ENCODE peak calls at places on chromosomes 11 and 22, in seven cellular contexts. J, N, B, I, Q, K and L are unnamed samples.

GRCh38 chr11:44875056-44875455 is 75.6 kb downstream of the TP53I11 start:
- DNase-seq in J (no peak), N (peak), B (no peak), I (no peak), Q (no peak), K (no peak), L (no peak)

GRCh38 chr11:22558638-22559037 is 67.0 kb downstream of the FANCF start:
- DNase-seq in J (peak), N (peak), B (peak), I (no peak), Q (no peak), K (no peak), L (no peak)

GRCh38 chr11:108853864-108854263 is 189.0 kb downstream of the DDX10 start:
- DNase-seq in J (no peak), N (no peak), B (no peak), I (no peak), Q (no peak), K (no peak), L (no peak)

GRCh38 chr22:36332623-36333331 is 55.0 kb downstream of the MYH9 start:
- DNase-seq in J (peak), N (no peak), B (peak), I (peak), Q (peak), K (no peak), L (peak)

GRCh38 chr22:29029202-29030000 is 32.2 kb downstream of the C22orf31 start:
- DNase-seq in J (no peak), N (no peak), B (no peak), I (no peak), Q (no peak), K (no peak), L (no peak)

GRCh38 chr22:29149841-29150555 is 55.7 kb upstream of the EMID1 start:
- DNase-seq in J (no peak), N (no peak), B (no peak), I (peak), Q (no peak), K (peak), L (no peak)

GRCh38 chr11:69044111-69045013 is 4.4 kb upstream of the TPCN2 start:
- DNase-seq in J (peak), N (peak), B (peak), I (peak), Q (peak), K (peak), L (peak)

GRCh38 chr11:45852712-45853101 is 5.4 kb downstream of the CRY2 start:
- DNase-seq in J (no peak), N (no peak), B (no peak), I (no peak), Q (peak), K (no peak), L (no peak)

GRCh38 chr11:19209617-19210016 is 7.8 kb upstream of the CSRP3 start:
- DNase-seq in J (no peak), N (no peak), B (no peak), I (no peak), Q (no peak), K (no peak), L (no peak)

GRCh38 chr11:8608646-8609045 is 14.6 kb upstream of the STK33 start:
- DNase-seq in J (peak), N (no peak), B (peak), I (no peak), Q (no peak), K (no peak), L (no peak)

GRCh38 chr22:50045211-50046018 is 12.7 kb downstream of the TTLL8 start:
- DNase-seq in J (no peak), N (peak), B (no peak), I (no peak), Q (no peak), K (no peak), L (no peak)

GRCh38 chr11:19673924-19674390 is 38.7 kb upstream of the NAV2 start:
- DNase-seq in J (peak), N (no peak), B (no peak), I (no peak), Q (no peak), K (peak), L (peak)

GRCh38 chr22:25702571-25703167 is 39.3 kb upstream of the MYO18B start:
- DNase-seq in J (no peak), N (no peak), B (no peak), I (no peak), Q (no peak), K (no peak), L (no peak)

GRCh38 chr11:111976614-111977140 is 39.5 kb downstream of the DIXDC1 start:
- DNase-seq in J (no peak), N (no peak), B (peak), I (no peak), Q (peak), K (no peak), L (no peak)

GRCh38 chr11:36454991-36455611 is 55.0 kb downstream of the TRAF6 start:
- DNase-seq in J (no peak), N (no peak), B (peak), I (no peak), Q (peak), K (no peak), L (peak)

GRCh38 chr11:34263462-34264186 is 94.2 kb downstream of the ABTB2 start:
- DNase-seq in J (peak), N (peak), B (peak), I (no peak), Q (no peak), K (no peak), L (no peak)

GRCh38 chr11:75246006-75246672 is 5.6 kb downstream of the TPBGL start:
- DNase-seq in J (no peak), N (peak), B (no peak), I (peak), Q (no peak), K (peak), L (peak)

GRCh38 chr11:79165908-79166307 is 274.9 kb downstream of the TENM4 start:
- DNase-seq in J (no peak), N (no peak), B (no peak), I (no peak), Q (no peak), K (no peak), L (no peak)

GRCh38 chr11:14423633-14424032 is 64.7 kb upstream of the RRAS2 start:
- DNase-seq in J (peak), N (no peak), B (peak), I (no peak), Q (no peak), K (no peak), L (no peak)

GRCh38 chr11:129295746-129296145 is 79.9 kb upstream of the BARX2 start:
- DNase-seq in J (peak), N (no peak), B (peak), I (no peak), Q (no peak), K (no peak), L (no peak)

GRCh38 chr11:14927146-14927545 is 35.1 kb upstream of the CYP2R1 start:
- DNase-seq in J (peak), N (no peak), B (peak), I (no peak), Q (no peak), K (no peak), L (no peak)

GRCh38 chr11:121587182-121587581 is 134.4 kb upstream of the SORL1-AS1 start:
- DNase-seq in J (no peak), N (no peak), B (no peak), I (no peak), Q (no peak), K (no peak), L (no peak)

GRCh38 chr11:122775675-122776271 is 62.5 kb upstream of the CRTAM start:
- DNase-seq in J (no peak), N (no peak), B (no peak), I (no peak), Q (no peak), K (no peak), L (no peak)

GRCh38 chr11:102293873-102294601 is 23.2 kb upstream of the BIRC3 start:
- DNase-seq in J (peak), N (no peak), B (peak), I (no peak), Q (no peak), K (no peak), L (no peak)

GRCh38 chr11:77082838-77083552 is 16.2 kb downstream of the CAPN5 start:
- DNase-seq in J (peak), N (peak), B (peak), I (peak), Q (peak), K (no peak), L (no peak)

GRCh38 chr22:31829505-31829904 is 75.7 kb downstream of the DEPDC5 start:
- DNase-seq in J (peak), N (peak), B (peak), I (no peak), Q (no peak), K (no peak), L (no peak)

GRCh38 chr22:41308054-41308453 is 6.7 kb downstream of the ZC3H7B start:
- DNase-seq in J (peak), N (no peak), B (peak), I (no peak), Q (no peak), K (no peak), L (no peak)

GRCh38 chr11:104870910-104871309 is 27.4 kb downstream of the CASP12 start:
- DNase-seq in J (no peak), N (no peak), B (no peak), I (no peak), Q (no peak), K (no peak), L (no peak)

GRCh38 chr22:48651036-48651890 is 1176.4 kb downstream of the BRD1 start:
- DNase-seq in J (no peak), N (no peak), B (no peak), I (no peak), Q (no peak), K (peak), L (no peak)

GRCh38 chr11:77213029-77213579 is 85.1 kb downstream of the MYO7A start:
- DNase-seq in J (no peak), N (no peak), B (no peak), I (peak), Q (no peak), K (no peak), L (no peak)

GRCh38 chr11:69435161-69435990 is 46.1 kb upstream of the LINC01488 start:
- DNase-seq in J (no peak), N (no peak), B (no peak), I (peak), Q (no peak), K (no peak), L (peak)

GRCh38 chr22:19402642-19403191 is 28.8 kb downstream of the HIRA start:
- DNase-seq in J (no peak), N (no peak), B (no peak), I (no peak), Q (no peak), K (no peak), L (no peak)

GRCh38 chr11:60783911-60784310 is 1.2 kb upstream of the MS4A10 start:
- DNase-seq in J (no peak), N (no peak), B (no peak), I (peak), Q (no peak), K (no peak), L (no peak)

GRCh38 chr11:116578971-116579687 is 193.7 kb downstream of the BUD13 start:
- DNase-seq in J (peak), N (peak), B (no peak), I (no peak), Q (peak), K (no peak), L (no peak)

GRCh38 chr11:2300290-2300935 is 1.3 kb downstream of the C11orf21 start:
- DNase-seq in J (no peak), N (no peak), B (no peak), I (peak), Q (no peak), K (no peak), L (no peak)
- TF ChIP-seq CTCF in J (no peak), N (no peak), B (no peak), I (no peak), Q (no peak), K (no peak), L (no peak)

DNA sequence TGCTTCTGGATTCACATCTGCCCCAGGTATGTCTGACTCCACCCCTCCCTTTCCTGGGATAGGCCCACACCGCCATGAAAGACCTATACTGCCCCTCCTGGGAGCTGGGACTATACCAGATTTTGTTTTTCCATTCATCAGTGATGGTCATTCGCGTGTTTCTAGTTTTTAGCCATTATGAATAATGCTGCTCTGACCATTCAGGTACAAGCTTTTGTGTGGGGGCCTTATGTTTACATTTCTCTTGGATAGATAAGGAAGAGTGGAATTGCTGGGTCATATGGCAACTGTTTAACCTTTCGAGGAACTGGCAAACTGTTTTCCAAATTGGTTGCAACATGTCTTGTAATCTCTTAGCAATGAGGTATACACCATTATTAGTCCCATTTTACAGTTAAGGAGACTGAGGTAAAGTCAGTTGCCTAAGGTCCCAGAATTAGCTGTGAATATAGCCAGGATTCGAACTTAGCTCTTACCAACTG is 1.2 kb upstream of the TBC1D10A start:
- DNase-seq in J (no peak), N (no peak), B (no peak), I (no peak), Q (peak), K (no peak), L (no peak)
- TF ChIP-seq CTCF in J (no peak), N (no peak), B (no peak), I (no peak), Q (no peak), K (no peak), L (no peak)

GRCh38 chr22:27734066-27734465 is 67.5 kb downstream of the MN1 start:
- DNase-seq in J (no peak), N (no peak), B (no peak), I (no peak), Q (no peak), K (no peak), L (no peak)
- TF ChIP-seq CTCF in J (no peak), N (no peak), B (no peak), I (no peak), Q (no peak), K (no peak), L (no peak)

DNA sequence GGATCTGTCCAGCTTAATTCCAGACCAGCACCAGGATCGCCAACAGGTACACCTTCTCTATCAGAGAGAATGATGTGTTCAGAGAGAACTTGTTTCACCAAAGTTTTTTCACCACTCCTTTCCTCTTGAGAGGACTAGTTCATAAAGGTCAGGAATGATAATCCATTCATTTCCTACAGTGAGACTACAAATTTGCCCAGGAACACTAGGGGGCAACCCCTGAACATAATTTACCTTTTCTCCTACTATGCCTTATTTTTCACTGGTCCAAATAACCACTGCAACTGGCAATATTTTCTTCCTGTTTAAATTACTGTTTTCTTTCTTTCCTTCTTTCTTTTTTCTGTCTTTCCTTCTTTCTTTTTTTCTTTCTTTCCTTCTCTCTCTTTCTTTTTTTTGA is 22.5 kb downstream of the CAVIN3 start:
- DNase-seq in J (peak), N (no peak), B (peak), I (no peak), Q (no peak), K (no peak), L (no peak)
- TF ChIP-seq CTCF in J (peak), N (peak), B (peak), I (no peak), Q (no peak), K (peak), L (peak)

GRCh38 chr11:64516226-64516625 is 74.8 kb upstream of the SLC22A12 start:
- DNase-seq in J (no peak), N (no peak), B (no peak), I (no peak), Q (no peak), K (no peak), L (no peak)
- TF ChIP-seq CTCF in J (peak), N (peak), B (peak), I (no peak), Q (peak), K (no peak), L (no peak)

DNA sequence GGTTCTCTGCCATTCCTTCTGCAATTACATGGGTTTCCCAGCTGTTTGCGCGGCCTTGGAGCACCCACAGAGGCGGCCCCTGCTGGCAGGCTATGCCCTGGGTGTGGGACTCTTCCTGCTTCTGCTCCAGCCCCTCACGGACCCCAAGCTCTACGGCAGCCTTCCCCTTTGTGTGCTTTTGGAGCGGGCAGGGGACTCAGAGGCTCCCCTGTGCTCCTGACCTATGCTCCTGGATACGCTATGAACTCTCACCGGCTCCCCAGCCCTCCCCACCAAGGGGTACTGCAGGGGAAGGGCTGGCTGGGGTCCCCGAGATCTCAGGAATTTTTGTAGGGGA is 2.6 kb downstream of the RCE1 start:
- DNase-seq in J (no peak), N (peak), B (no peak), I (peak), Q (no peak), K (no peak), L (no peak)
- TF ChIP-seq CTCF in J (no peak), N (peak), B (no peak), I (no peak), Q (no peak), K (no peak), L (no peak)